ENCODE peak calls at places on chromosomes 13 and 19, in six cellular contexts. C is lung, M is AG09309, Q is psoas muscle, J is AG04450, L is Peyer's patch. H is an unnamed sample.

GRCh38 chr19:11373166-11373884 is 1.1 kb upstream of the SWSAP1 start:
- DNase-seq in J (no peak), M (no peak), C (no peak), L (no peak), Q (no peak), H (no peak)

GRCh38 chr13:86559915-86560314 is 760.7 kb upstream of the SLITRK6 start:
- DNase-seq in Q (no peak), J (no peak), M (no peak), C (no peak), L (no peak), H (no peak)

GRCh38 chr19:31255863-31256600 is 93.2 kb downstream of the TSHZ3 start:
- DNase-seq in C (no peak), L (no peak), M (no peak), J (no peak), Q (no peak), H (no peak)

GRCh38 chr19:55446060-55446459 is 3.0 kb upstream of the SHISA7 start:
- DNase-seq in C (no peak), Q (no peak), L (no peak), M (no peak), J (no peak), H (no peak)

GRCh38 chr19:3818479-3818878 is 32.3 kb upstream of the MATK start:
- DNase-seq in M (peak), J (no peak), Q (no peak), L (no peak), C (no peak), H (no peak)

GRCh38 chr13:50451609-50452008 is 391.9 kb downstream of the DLEU7 start:
- DNase-seq in L (no peak), J (no peak), Q (peak), M (no peak), C (no peak), H (no peak)

GRCh38 chr19:43726736-43727592 is 11.1 kb downstream of the IRGC start:
- DNase-seq in L (no peak), Q (no peak), M (no peak), C (no peak), J (no peak), H (no peak)

GRCh38 chr19:11377237-11377636 is 2.8 kb downstream of the SWSAP1 start:
- DNase-seq in M (peak), Q (no peak), C (no peak), L (no peak), J (peak), H (no peak)

GRCh38 chr19:51441410-51442390 is 16.6 kb downstream of the SIGLEC8 start:
- DNase-seq in L (no peak), M (no peak), C (no peak), Q (no peak), J (no peak), H (no peak)

GRCh38 chr19:50331187-50332013 is 2.2 kb upstream of the KCNC3 start:
- DNase-seq in J (no peak), L (no peak), M (no peak), Q (no peak), C (no peak), H (no peak)

GRCh38 chr19:41646589-41647204 is 19.8 kb upstream of the CEACAM4 start:
- DNase-seq in J (no peak), M (no peak), L (no peak), Q (no peak), C (no peak), H (peak)

GRCh38 chr13:113187263-113187669 is 21.2 kb downstream of the PCID2 start:
- DNase-seq in Q (peak), L (no peak), C (peak), M (peak), J (peak), H (no peak)

GRCh38 chr13:110376120-110376519 is 69.0 kb downstream of the COL4A2 start:
- DNase-seq in C (no peak), M (no peak), J (no peak), L (no peak), Q (no peak), H (no peak)
- H3K4me3 ChIP-seq in C (no peak), M (no peak), J (no peak), L (no peak), Q (no peak), H (no peak)

DNA sequence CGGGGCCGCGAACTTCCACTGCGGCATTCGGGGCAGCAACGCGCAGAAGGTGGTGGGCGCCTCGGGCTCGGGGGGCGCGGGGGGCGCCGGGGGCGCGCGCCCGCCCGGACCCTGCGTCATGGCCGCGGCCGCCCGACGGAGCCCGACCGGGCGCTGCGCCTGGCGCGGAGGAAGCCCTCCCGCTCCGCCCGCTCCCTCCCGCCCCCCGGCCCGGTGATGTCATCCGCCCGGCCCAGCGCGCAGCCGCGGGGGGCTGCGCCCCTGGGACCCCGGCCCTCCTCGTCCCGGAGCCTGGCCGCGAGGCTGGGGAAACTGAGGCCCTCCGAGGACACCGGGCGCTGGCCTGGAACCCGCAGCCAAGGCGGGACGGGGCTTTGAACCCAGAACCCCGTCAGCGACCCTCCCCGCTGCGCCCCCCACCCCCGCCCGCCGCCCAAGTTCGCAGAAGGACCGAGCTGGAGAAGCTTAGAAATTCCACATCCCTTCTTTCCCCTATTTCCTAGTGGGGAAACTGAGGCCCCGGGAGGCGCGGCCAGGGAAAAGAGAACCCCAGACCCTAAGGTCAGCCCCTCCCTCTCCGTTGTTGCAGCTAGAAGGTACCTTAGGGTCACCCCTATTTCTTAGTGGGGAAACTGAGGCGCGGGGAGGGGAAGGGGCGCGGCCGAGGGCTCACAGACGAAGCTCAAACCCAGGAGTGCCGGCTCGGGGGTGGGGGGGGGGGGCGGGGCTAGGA is at the start of gene SHC2:
- DNase-seq in L (no peak), C (no peak), J (no peak), Q (peak), M (no peak), H (no peak)
- H3K4me3 ChIP-seq in L (peak), C (peak), J (peak), Q (peak), M (peak), H (peak)

DNA sequence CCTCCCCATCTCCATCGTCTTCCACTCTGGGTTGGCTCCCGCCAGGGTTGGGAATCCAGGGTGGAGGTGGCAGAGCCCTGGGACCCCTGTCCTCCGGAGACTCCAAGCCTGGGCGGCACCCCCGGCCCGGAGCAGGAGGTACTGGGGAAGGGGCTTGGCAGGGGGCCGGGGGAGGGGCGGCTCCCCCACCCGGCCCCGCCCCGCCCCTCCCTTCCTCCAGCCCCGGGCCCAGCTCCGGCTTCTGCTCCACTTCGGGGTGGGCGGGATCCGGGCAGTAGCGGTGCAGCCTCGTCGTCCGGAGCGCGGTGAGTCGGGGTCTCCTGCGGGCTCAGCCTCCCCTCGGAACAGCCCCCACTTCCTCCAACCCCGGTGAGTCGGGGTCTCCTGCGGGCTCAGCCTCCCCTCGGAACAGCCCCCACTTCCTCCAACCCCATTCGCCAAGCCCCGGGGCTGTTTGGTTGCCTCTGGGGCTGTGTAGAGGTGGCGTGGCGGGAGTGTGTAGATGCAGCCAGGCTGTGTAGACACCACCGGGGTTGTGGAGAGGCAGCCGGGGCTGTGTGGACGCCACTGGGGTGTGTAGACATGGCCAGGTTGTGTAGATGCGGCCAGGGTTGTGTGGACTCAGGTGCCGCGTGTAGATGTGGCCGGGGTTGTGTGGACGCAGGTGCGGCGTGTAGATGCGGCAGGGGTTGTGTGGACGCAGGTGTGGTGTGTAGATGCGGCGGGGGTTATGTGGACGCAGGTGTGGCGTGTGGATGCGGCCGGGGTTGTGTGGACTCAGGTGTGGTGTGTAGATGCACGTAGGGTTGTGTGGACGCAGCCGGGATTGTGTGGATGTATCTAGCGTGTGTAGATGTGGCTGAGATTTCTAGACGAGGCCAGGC is at the start of gene TMPRSS9:
- DNase-seq in L (no peak), M (no peak), Q (no peak), C (no peak), J (no peak), H (no peak)
- H3K4me3 ChIP-seq in L (no peak), M (no peak), Q (no peak), C (no peak), J (no peak), H (no peak)

DNA sequence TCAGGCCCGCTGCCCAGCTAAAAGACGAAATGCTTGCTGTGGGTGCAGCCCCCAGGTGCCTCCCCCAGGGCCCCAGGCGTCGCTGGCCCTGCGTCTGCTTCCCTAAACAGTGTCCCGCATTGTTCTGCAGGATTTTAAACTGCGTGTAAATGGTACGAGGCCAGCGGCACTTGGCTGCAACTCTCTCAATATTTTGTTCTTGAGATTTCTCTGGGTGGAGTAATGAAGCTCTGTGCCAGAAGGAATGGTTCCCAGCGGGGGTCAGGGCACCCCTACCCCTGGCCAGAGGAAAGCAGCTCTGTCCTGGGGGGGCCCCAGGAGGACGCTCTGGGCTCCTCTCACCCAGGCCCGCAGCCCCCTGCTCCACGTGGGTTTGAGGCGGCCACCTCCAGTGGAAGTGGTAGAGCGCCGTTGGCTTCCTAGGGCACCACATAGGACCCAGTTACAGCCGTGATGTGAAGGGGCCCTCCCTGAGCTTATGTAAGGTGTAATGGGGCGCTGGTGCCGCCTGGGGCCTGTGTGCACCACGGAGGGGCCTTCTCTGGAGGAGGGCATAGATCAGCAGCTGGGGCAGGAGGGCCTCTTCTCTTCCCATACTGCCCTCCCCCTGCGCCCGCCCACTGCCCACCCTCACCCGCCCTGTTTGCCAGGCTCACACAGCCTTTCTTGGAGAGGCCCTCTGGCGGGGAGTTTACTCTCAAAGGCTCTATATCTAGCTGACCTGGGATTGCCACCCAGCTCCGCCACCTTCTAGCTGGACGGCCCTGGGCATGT is 19.8 kb downstream of the PAK4 start:
- DNase-seq in L (no peak), M (no peak), C (no peak), J (no peak), Q (no peak), H (no peak)
- H3K4me3 ChIP-seq in L (no peak), M (no peak), C (no peak), J (no peak), Q (no peak), H (no peak)

DNA sequence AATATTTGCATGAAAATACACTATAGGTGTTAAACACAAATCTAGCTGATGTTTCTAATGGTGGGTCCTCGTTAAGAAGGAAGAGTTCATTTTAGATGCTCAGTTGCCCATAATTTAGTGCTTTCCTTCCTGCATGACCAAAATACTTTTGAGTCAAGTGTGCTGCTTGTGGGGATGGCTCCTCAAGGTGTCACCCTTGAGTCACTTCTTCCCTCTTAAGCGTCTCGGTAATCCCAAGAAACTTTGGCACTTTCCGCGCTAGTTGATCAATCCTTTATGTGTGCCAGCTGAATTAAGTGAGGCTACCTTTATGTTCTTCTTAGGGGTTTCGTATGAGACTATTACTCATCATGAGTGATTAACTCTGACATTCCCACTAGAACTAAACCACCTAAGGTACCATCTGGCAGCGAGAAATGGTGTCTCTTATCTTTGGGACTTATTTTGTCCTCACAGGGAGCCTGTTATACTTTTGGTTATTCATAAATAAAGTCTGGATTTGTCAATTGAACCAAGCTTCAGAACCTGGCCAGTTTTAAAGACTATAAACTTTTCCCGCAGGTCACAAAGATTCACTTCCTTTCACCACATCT is 106.8 kb downstream of the NHLRC3 start:
- DNase-seq in Q (peak), J (peak), C (no peak), M (peak), L (no peak), H (peak)
- H3K4me3 ChIP-seq in Q (peak), J (no peak), C (no peak), M (no peak), L (no peak), H (no peak)

DNA sequence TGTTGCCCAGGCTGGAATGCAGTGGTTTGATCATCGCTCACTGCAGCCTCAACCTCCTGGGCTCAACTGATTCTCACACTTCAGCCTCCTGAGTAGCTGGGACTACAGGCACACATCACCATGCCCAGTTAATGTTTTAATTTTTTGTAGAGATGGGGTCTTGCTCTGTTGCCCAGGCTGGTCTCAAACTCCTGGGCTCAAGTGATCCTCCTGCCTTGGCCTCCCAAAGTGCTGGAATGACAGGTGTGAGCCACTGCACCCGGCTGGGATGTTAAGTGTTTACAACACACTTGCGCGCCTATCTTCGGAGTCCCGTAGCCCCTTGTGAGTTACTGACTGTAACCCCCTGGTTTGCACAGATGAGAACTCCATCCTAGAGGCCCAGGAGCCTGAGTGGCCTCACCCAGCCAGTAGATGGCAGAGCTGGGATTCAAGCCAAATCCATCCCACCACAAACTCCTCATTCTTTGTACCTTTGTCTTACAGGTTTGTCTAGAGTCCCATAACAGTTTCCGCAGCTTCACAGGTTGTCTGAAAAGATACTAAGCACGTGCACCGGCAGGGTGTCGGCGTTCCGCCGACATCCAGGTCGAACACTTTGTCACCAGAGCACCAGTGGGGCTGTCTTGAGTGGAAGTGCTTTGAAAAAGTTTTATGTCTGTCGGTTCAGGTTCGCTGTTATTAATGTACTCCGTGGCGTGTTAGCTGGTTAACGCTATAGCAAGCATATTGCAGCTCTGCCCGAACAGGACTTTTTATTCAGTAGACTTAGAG is 14.7 kb downstream of the MAG start:
- DNase-seq in J (no peak), Q (no peak), C (no peak), L (no peak), M (no peak), H (no peak)
- H3K4me3 ChIP-seq in J (no peak), Q (no peak), C (no peak), L (no peak), M (no peak), H (no peak)

GRCh38 chr19:34664168-34664567 is 12.8 kb downstream of the SCGB2B2 start:
- DNase-seq in C (no peak), J (no peak), L (no peak), Q (no peak), M (no peak), H (no peak)
- H3K4me3 ChIP-seq in C (no peak), J (no peak), L (no peak), Q (no peak), M (no peak), H (no peak)

DNA sequence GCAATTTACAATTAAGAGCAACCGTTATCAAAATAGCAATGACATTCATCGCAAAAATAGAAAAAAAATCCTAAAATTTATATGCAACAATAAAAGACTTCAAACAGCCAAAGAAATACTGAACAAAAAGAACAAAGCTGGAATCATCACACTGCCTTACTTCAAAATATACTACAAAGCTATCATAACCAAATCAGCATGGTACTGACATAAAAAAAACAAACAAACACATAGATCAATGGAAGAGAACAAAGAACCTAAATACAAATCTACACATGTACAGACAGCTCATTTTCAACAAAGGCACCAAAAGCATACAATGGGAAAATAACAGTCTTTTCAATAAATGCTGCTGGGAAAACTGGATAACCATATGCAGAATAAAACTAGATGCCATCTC is 6.4 kb downstream of the ZNF562 start:
- DNase-seq in M (no peak), J (no peak), Q (no peak), C (no peak), L (no peak), H (no peak)
- H3K4me3 ChIP-seq in M (no peak), J (no peak), Q (no peak), C (no peak), L (no peak), H (no peak)